ENCODE peak calls at places on chromosomes 16 and 17, in nine cellular contexts. R, T, O, B, N, D, G, K and P are unnamed samples. For H3K36me3, the result is how much of the 10 kb centered on the place peaks cover.

GRCh38 chr16:54277845-54278703 is 8.5 kb downstream of the IRX3 start:
- DNase-seq in R (no peak), T (no peak), O (peak), B (no peak), N (no peak), D (peak), G (no peak), K (peak), P (no peak)

GRCh38 chr16:81831722-81832126 is 52.6 kb downstream of the PLCG2 start:
- DNase-seq in R (no peak), T (no peak), O (peak), B (peak), N (peak), D (peak), G (peak), K (peak), P (no peak)

GRCh38 chr17:33436321-33436720 is 143.2 kb upstream of the ASIC2 start:
- DNase-seq in R (no peak), T (no peak), O (no peak), B (no peak), N (no peak), D (no peak), G (no peak), K (no peak), P (no peak)

GRCh38 chr16:25089346-25089745 is 22.2 kb upstream of the LCMT1 start:
- DNase-seq in R (no peak), T (no peak), O (no peak), B (no peak), N (no peak), D (no peak), G (no peak), K (no peak), P (no peak)

GRCh38 chr17:63540581-63540980 is 9.7 kb upstream of the DCAF7 start:
- DNase-seq in R (no peak), T (no peak), O (no peak), B (no peak), N (no peak), D (no peak), G (no peak), K (no peak), P (no peak)

GRCh38 chr16:85718682-85719081 is 29.9 kb upstream of the GINS2 start:
- DNase-seq in R (no peak), T (no peak), O (peak), B (no peak), N (no peak), D (no peak), G (no peak), K (peak), P (no peak)

GRCh38 chr17:78648293-78648692 is 71.1 kb upstream of the DNAH17 start:
- DNase-seq in R (no peak), T (no peak), O (no peak), B (no peak), N (no peak), D (no peak), G (peak), K (no peak), P (no peak)

GRCh38 chr16:2149630-2150417 is 1.4 kb downstream of the RAB26 start:
- DNase-seq in R (no peak), T (no peak), O (no peak), B (no peak), N (no peak), D (no peak), G (peak), K (peak), P (no peak)

GRCh38 chr17:17154981-17155380 is 51.2 kb downstream of the PLD6 start:
- DNase-seq in R (no peak), T (no peak), O (no peak), B (no peak), N (no peak), D (no peak), G (no peak), K (no peak), P (no peak)

GRCh38 chr17:17157041-17157440 is 49.1 kb downstream of the PLD6 start:
- DNase-seq in R (no peak), T (no peak), O (no peak), B (no peak), N (no peak), D (no peak), G (no peak), K (no peak), P (no peak)

GRCh38 chr17:17155568-17155967 is 50.6 kb downstream of the PLD6 start:
- DNase-seq in R (no peak), T (no peak), O (no peak), B (no peak), N (no peak), D (no peak), G (no peak), K (no peak), P (no peak)

GRCh38 chr17:17156511-17156910 is 49.6 kb downstream of the PLD6 start:
- DNase-seq in R (no peak), T (no peak), O (no peak), B (no peak), N (no peak), D (no peak), G (no peak), K (no peak), P (no peak)

DNA sequence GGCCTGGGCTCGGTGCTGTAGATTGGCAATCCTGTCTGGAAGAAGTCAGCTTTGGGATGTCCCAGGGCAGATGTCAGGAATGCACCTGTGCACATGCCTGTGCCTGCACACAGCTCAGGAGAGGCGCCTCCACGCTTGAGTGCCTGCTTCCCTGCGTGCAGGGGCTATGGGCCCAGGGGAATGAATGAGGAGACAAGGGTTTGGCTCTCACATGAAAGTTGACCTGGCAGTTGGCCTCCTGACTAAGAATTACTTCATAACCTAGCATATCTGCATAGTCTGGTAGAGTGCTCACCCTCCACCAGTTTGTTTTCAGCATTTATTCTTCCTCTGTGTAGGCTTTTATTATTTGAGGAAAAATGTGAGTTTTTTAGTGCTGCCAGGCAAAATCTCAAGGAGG is 50.0 kb downstream of the PLD6 start:
- DNase-seq in R (no peak), T (no peak), O (no peak), B (no peak), N (no peak), D (peak), G (no peak), K (no peak), P (no peak)
- TF ChIP-seq CTCF in R (no peak), T (no peak), O (no peak), B (no peak), N (no peak), D (no peak), G (no peak), K (no peak), P (no peak)

DNA sequence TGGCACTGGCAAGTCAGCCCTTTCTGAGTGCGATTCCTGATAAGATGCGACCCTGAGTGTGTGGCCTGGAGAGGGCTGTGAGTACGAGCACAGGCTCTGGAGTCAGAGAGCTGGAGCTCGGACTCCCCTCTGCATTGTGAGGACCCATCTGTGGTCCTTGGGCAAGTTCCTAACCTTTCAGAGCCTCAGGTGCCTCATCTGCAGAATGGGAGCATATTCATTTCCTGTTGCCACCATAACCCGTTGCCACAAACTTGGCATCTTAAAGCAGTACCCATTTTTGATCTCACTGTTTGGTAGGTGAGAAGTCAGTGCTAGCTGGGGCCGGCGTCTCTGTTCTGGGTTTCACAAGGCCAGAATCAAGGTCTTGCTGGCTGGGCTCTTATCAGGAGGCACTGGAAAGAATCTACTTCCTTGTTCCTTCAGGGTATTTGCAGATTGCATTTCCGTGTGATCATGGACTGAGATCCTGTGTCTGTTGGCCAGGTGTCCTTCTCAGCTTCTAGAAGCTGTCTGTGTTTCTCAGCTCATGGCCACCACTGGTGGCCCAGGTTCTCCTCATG is 20.2 kb downstream of the KNOP1 start:
- DNase-seq in R (no peak), T (no peak), O (peak), B (no peak), N (no peak), D (no peak), G (peak), K (no peak), P (no peak)
- H3K36me3 ChIP-seq in R (under half), T (under half), O (under half), B (under half), N (under half), D (under half), G (under half), K (under half), P (under half)

GRCh38 chr17:35842239-35842638 is 26.5 kb downstream of the HEATR9 start:
- DNase-seq in R (no peak), T (no peak), O (no peak), B (no peak), N (no peak), D (no peak), G (no peak), K (no peak), P (no peak)
- TF ChIP-seq POLR2AphosphoS5 in R (no peak), T (no peak), O (no peak), B (no peak), N (no peak), D (no peak), G (no peak), K (no peak), P (no peak)

GRCh38 chr17:34584805-34585416 is 5.5 kb downstream of the TMEM132E start:
- DNase-seq in R (no peak), T (no peak), O (no peak), B (no peak), N (no peak), D (no peak), G (peak), K (peak), P (no peak)
- TF ChIP-seq CTCF in R (no peak), T (peak), O (no peak), B (no peak), N (no peak), D (no peak), G (no peak), K (peak), P (no peak)

DNA sequence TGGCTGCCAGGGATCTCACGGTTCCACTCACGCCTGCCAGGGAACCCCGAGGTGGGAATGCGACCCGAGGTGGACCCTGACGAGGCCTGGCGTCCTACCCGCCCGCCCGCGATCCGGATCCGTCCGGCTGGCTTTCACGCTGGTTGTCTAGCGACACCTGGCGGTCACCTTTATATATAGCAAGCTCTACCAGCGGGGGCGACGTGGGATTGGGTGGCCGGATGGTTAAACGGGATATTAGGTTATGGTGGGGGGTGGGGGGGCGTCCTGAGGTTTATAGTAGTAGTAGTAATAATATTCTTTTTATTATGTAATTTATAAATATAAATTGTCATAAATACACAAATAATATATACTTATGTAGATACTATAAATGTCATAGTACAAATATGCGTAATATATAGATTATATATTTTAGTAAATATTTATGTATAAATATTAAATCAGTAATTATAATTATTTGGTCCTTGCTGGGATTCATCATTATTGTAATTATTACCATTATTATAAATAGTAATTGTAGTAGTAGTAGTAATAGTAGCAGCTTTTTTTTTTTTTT is 136.9 kb downstream of the KCNJ12 start:
- DNase-seq in R (peak), T (peak), O (peak), B (peak), N (peak), D (peak), G (peak), K (peak), P (peak)
- H3K36me3 ChIP-seq in R (under half), T (under half), O (under half), B (under half), N (under half), D (under half), G (under half), K (under half), P (under half)

GRCh38 chr17:55437165-55437605 is 15.6 kb upstream of the MMD start:
- DNase-seq in R (no peak), T (no peak), O (no peak), B (no peak), N (no peak), D (no peak), G (no peak), K (no peak), P (no peak)
- TF ChIP-seq POLR2AphosphoS5 in R (no peak), T (no peak), O (no peak), B (no peak), N (no peak), D (no peak), G (peak), K (no peak), P (no peak)

GRCh38 chr17:58520843-58521430 is 6.5 kb upstream of the MTMR4 start:
- DNase-seq in R (no peak), T (no peak), O (no peak), B (no peak), N (no peak), D (no peak), G (no peak), K (peak), P (no peak)
- TF ChIP-seq CTCF in R (peak), T (peak), O (no peak), B (no peak), N (no peak), D (no peak), G (no peak), K (peak), P (peak)

GRCh38 chr17:32345953-32346600 is 3.9 kb upstream of the ZNF207 start:
- DNase-seq in R (no peak), T (no peak), O (no peak), B (no peak), N (no peak), D (no peak), G (no peak), K (no peak), P (no peak)

GRCh38 chr17:32349854-32350661 is at the start of gene ZNF207:
- DNase-seq in R (peak), T (peak), O (peak), B (peak), N (peak), D (peak), G (peak), K (peak), P (peak)

GRCh38 chr17:32348483-32348800 is 1.5 kb upstream of the ZNF207 start:
- DNase-seq in R (no peak), T (no peak), O (no peak), B (no peak), N (no peak), D (no peak), G (no peak), K (no peak), P (no peak)

GRCh38 chr17:32349503-32349853 is 479 bp upstream of the ZNF207 start:
- DNase-seq in R (no peak), T (no peak), O (no peak), B (no peak), N (no peak), D (peak), G (peak), K (peak), P (no peak)

DNA sequence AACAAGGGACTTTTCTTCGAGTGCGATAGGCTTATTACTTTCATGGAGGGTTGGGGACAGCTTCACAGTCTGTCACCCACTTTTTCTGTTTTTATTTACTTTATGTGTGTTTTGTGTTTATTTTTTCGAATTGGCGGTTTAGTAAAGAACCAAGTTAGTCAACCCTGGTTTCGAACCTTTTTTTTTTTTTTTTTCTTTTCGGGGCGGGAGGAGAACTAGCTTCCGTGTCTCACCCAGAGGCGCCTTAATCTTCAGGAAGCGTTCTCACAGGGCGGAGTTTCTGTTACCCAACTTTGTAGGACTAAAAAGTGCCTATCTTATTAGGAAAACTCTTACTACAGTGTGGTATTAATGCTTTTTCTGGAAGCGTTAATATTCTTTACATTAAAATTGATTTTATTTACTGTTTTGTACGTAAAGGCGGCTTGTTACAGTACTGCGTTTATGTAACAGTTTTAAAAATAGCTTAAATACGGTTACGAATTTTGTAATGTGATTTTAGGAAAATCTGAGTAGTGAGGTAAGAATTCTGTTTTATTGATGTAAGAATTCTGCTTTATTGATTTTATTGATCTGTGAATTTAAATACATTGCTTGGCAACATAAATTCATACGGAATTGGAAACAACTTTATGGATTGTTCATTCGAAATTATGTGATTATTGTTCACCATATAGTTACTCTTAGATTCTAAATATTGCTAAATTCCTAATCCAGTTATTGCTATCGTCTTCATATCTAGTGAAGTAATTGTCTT is 883 bp downstream of the ZNF207 start:
- DNase-seq in R (peak), T (no peak), O (peak), B (no peak), N (no peak), D (no peak), G (no peak), K (peak), P (no peak)
- H3K36me3 ChIP-seq in R (under half), T (under half), O (under half), B (under half), N (under half), D (under half), G (under half), K (under half), P (under half)

GRCh38 chr17:30970757-30971567 is at the start of gene RNF135:
- DNase-seq in R (no peak), T (peak), O (peak), B (peak), N (peak), D (peak), G (peak), K (peak), P (peak)
- TF ChIP-seq POLR2AphosphoS5 in R (peak), T (peak), O (peak), B (peak), N (peak), D (peak), G (peak), K (peak), P (peak)

GRCh38 chr17:9874722-9875121 is 30.3 kb downstream of the RCVRN start:
- DNase-seq in R (no peak), T (no peak), O (no peak), B (no peak), N (no peak), D (no peak), G (no peak), K (peak), P (no peak)
- TF ChIP-seq CTCF in R (peak), T (peak), O (no peak), B (no peak), N (no peak), D (no peak), G (no peak), K (peak), P (no peak)